ENCODE peak calls at places on chromosome 9, in nine cellular contexts. Q, E, B, R, O, G, W, I and F are unnamed samples.

GRCh38 chr9:125854553-125855275 is 107.5 kb downstream of the PBX3 start:
- DNase-seq in I (no peak), R (no peak), Q (peak), O (no peak), W (no peak), B (no peak), G (no peak), E (no peak), F (no peak)

GRCh38 chr9:121154782-121155181 is 46.9 kb downstream of the RAB14 start:
- DNase-seq in G (no peak), W (peak), B (no peak), I (no peak), E (no peak), O (no peak), Q (no peak), R (no peak), F (no peak)

GRCh38 chr9:89675403-89675771 is 70.6 kb downstream of the GADD45G start:
- DNase-seq in O (no peak), Q (no peak), R (no peak), G (no peak), B (peak), W (no peak), I (no peak), E (no peak), F (peak)

GRCh38 chr9:89996106-89996505 is 391.3 kb downstream of the GADD45G start:
- DNase-seq in R (no peak), G (no peak), I (no peak), Q (no peak), E (no peak), B (no peak), W (no peak), O (no peak), F (no peak)

GRCh38 chr9:35553670-35554543 is 51.2 kb upstream of the TESK1 start:
- DNase-seq in G (peak), Q (peak), I (peak), B (peak), R (peak), E (peak), O (peak), W (peak), F (peak)

GRCh38 chr9:24036459-24036858 is 210.4 kb upstream of the ELAVL2 start:
- DNase-seq in R (no peak), Q (no peak), W (no peak), G (no peak), E (no peak), I (no peak), O (no peak), B (no peak), F (no peak)

GRCh38 chr9:125568616-125569015 is 138.4 kb downstream of the MAPKAP1 start:
- DNase-seq in O (peak), R (no peak), B (no peak), G (no peak), Q (peak), I (peak), E (no peak), W (no peak), F (peak)

GRCh38 chr9:127817881-127818434 is 15.3 kb downstream of the FPGS start:
- DNase-seq in I (no peak), O (no peak), B (no peak), G (no peak), R (no peak), W (no peak), E (no peak), Q (no peak), F (peak)

GRCh38 chr9:115615821-115616665 is 498.1 kb upstream of the TNC start:
- DNase-seq in Q (peak), I (peak), E (no peak), O (peak), R (no peak), G (no peak), W (peak), B (no peak), F (no peak)

GRCh38 chr9:83066771-83067170 is 3.8 kb upstream of the RASEF start:
- DNase-seq in G (no peak), E (no peak), I (peak), Q (peak), B (no peak), W (peak), R (no peak), O (peak), F (no peak)

GRCh38 chr9:36923025-36923625 is 110.9 kb downstream of the PAX5 start:
- DNase-seq in G (no peak), O (no peak), W (no peak), R (no peak), B (no peak), Q (no peak), I (no peak), E (no peak), F (no peak)

GRCh38 chr9:93219692-93220091 is 35.8 kb downstream of the WNK2 start:
- DNase-seq in R (no peak), Q (no peak), O (no peak), W (no peak), E (no peak), B (no peak), I (no peak), G (no peak), F (no peak)

GRCh38 chr9:104608336-104608735 is 2.9 kb upstream of the OR13C2 start:
- DNase-seq in W (peak), O (no peak), G (no peak), Q (no peak), E (no peak), R (no peak), B (no peak), I (no peak), F (no peak)

GRCh38 chr9:33619666-33620404 is 95.8 kb downstream of the ANKRD18B start:
- DNase-seq in I (peak), E (no peak), R (no peak), W (peak), Q (peak), G (no peak), B (no peak), O (peak), F (no peak)

GRCh38 chr9:109477269-109478203 is 20.6 kb downstream of the PTPN3 start:
- DNase-seq in I (no peak), O (no peak), B (no peak), G (no peak), R (no peak), Q (no peak), W (no peak), E (peak), F (no peak)
- H3K4me3 ChIP-seq in I (no peak), O (no peak), B (no peak), G (no peak), R (no peak), Q (no peak), W (no peak), E (no peak), F (no peak)

DNA sequence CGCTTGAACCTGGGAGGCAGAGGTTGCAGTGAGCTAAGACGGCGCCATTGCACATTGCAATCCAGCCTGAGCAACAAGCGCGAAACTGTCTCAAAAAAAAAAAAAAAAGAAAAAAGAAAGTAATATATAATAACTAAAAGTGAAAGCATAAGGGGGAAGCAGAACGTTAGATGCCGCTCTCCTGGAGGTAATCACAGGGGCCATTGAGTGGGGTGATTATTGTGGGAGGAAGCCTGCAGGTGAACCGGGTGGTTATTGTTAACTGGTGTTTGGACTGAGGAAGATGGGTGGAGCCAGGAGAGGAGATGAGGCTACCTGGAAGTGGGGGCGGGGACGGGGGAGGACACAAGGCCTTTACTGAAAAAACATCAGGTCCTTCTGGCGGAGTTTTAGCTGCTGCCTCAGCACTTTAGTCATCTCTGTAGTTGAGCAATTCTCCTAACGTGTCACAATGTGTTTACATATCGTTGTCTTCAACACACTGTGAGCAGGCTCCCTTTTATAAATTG is 5.3 kb upstream of the TJP2 start:
- DNase-seq in O (no peak), Q (peak), G (no peak), W (peak), R (no peak), I (peak), E (no peak), B (no peak), F (no peak)
- H3K4me3 ChIP-seq in O (no peak), Q (no peak), G (no peak), W (no peak), R (no peak), I (no peak), E (peak), B (peak), F (no peak)

DNA sequence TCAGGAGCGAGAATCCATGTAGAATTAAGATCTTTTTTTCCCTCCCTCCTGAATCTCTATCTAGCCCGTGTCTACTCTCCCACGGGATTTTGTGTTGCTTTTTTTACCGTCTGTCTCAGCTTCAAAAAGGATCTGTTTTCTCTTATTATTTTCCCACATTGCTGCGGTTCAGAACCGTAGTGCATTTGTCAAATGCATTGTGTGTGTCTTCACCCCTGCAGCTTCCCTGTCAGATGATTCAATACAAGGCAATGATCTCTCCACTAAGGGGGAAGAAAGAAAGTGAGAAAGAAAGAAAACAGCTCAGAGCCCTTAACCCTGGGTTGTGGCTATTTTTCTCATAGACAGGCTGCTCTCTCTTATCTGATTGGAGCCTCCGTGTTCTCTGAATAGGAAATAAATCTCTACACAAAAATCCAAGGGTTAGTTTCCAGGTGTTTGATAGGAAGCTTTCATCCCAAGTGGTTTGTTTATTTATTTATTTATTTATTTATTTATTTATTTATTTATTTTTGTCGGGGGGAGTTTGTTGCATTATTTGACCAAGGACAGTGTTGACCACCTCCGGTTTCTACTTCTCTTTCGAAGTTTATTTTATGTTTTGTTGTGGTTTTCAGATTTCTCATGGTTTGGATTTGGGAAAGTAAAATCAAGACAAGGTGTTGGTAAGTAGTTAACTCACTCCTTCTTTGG is 191.0 kb downstream of the NTRK2 start:
- DNase-seq in E (no peak), W (no peak), Q (no peak), R (no peak), B (no peak), G (no peak), I (peak), O (no peak), F (no peak)
- H3K4me3 ChIP-seq in E (no peak), W (no peak), Q (no peak), R (no peak), B (no peak), G (no peak), I (no peak), O (no peak), F (no peak)

GRCh38 chr9:109113892-109114609 is 5.7 kb downstream of the TMEM245 start:
- DNase-seq in O (no peak), I (no peak), W (no peak), R (no peak), G (no peak), E (no peak), B (no peak), Q (no peak), F (no peak)
- H3K4me3 ChIP-seq in O (no peak), I (no peak), W (no peak), R (no peak), G (no peak), E (no peak), B (no peak), Q (no peak), F (no peak)

DNA sequence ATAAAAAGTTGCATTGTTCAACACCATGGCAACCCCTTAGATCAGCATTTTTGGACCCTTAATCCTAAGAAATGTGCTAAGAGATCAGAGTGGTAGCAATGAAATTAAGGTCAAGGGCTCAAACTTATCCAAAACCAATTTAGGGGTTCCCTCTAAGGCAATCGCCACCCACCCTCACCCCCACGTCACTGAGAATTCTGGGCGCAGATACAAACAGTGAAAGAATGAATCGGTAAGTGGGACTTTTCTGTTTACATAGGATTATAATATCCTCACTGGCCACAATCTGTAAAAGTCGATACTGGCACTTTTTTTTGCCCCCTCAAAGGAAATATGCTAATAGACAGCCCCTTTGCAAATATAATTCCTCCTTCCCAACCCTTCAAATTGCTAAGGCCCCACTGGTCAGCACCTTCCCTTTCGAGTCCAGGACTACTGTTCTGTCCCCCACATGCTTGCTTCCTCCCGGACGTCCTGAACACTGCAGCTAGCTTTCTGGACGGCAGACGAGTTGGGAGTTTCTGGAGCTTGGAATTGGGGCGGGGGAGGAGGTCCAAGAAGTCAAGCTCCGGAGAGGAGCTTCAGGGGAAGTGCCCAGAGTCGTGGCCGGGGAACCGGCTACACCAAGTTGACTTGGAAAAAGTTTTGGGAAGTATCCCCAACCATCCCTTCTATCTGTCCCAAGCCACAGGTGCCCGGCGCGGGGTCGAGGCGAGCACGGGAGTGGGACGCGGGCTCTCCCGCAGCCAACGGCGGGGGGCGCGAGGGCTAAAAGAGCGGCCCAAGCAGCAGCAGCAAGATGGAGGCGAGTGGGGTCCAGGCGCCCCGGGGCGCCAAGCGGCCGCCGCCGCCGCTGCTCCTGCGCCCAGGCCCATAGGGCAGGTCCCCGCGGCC is 2.1 kb downstream of the GAS1 start:
- DNase-seq in I (peak), B (no peak), O (no peak), G (no peak), W (peak), Q (peak), E (no peak), R (no peak), F (no peak)
- H3K4me3 ChIP-seq in I (peak), B (peak), O (peak), G (peak), W (peak), Q (peak), E (peak), R (peak), F (no peak)